ENCODE peak calls at places on chromosomes 5 and 9, in eight cellular contexts. One of them, this sample, is unnamed.

GRCh38 chr5:143828710-143829109 is 16.7 kb downstream of the HMHB1 start:
- DNase-seq in AG09309: no peak
- DNase-seq in WTC11: no peak
- DNase-seq in A549: no peak
- DNase-seq in brain microvascular endothelial cell: no peak
- DNase-seq in heart left ventricle: no peak
- DNase-seq in neural crest cell: no peak
- DNase-seq in OCI-LY7: no peak
- DNase-seq in this sample: no peak

GRCh38 chr5:64229163-64229774 is 63.6 kb downstream of the RNF180 start:
- DNase-seq in OCI-LY7: peak; percentile 43
- DNase-seq in A549: peak; percentile 33
- DNase-seq in WTC11: no peak
- DNase-seq in neural crest cell: no peak
- DNase-seq in heart left ventricle: no peak
- DNase-seq in brain microvascular endothelial cell: peak; percentile 7
- DNase-seq in AG09309: no peak
- DNase-seq in this sample: no peak

GRCh38 chr5:143061161-143061945 is 291.2 kb downstream of the ARHGAP26 start:
- DNase-seq in neural crest cell: no peak
- DNase-seq in AG09309: no peak
- DNase-seq in heart left ventricle: no peak
- DNase-seq in WTC11: no peak
- DNase-seq in A549: no peak
- DNase-seq in brain microvascular endothelial cell: no peak
- DNase-seq in OCI-LY7: no peak
- DNase-seq in this sample: no peak

GRCh38 chr9:6106576-6107339 is 91.3 kb upstream of the RANBP6 start:
- DNase-seq in OCI-LY7: peak; percentile 5
- DNase-seq in heart left ventricle: peak; percentile 35
- DNase-seq in A549: peak; percentile 55
- DNase-seq in brain microvascular endothelial cell: peak; percentile 12
- DNase-seq in neural crest cell: no peak
- DNase-seq in AG09309: no peak
- DNase-seq in WTC11: peak; percentile 21
- DNase-seq in this sample: no peak

GRCh38 chr5:14525397-14525796 is 56.2 kb upstream of the OTULINL start:
- DNase-seq in heart left ventricle: no peak
- DNase-seq in OCI-LY7: no peak
- DNase-seq in AG09309: no peak
- DNase-seq in WTC11: no peak
- DNase-seq in brain microvascular endothelial cell: no peak
- DNase-seq in A549: no peak
- DNase-seq in neural crest cell: no peak
- DNase-seq in this sample: no peak

GRCh38 chr5:160166069-160166972 is 47.1 kb upstream of the PWWP2A start:
- DNase-seq in AG09309: no peak
- DNase-seq in brain microvascular endothelial cell: no peak
- DNase-seq in OCI-LY7: no peak
- DNase-seq in WTC11: no peak
- DNase-seq in heart left ventricle: no peak
- DNase-seq in neural crest cell: no peak
- DNase-seq in A549: no peak
- DNase-seq in this sample: no peak

GRCh38 chr5:81785311-81785710 is 34.4 kb upstream of the SSBP2 start:
- DNase-seq in WTC11: no peak
- DNase-seq in neural crest cell: no peak
- DNase-seq in heart left ventricle: no peak
- DNase-seq in brain microvascular endothelial cell: no peak
- DNase-seq in A549: no peak
- DNase-seq in AG09309: no peak
- DNase-seq in OCI-LY7: no peak
- DNase-seq in this sample: no peak

GRCh38 chr5:80220268-80220897 is 35.5 kb downstream of the SERINC5 start:
- DNase-seq in OCI-LY7: no peak
- DNase-seq in brain microvascular endothelial cell: no peak
- DNase-seq in neural crest cell: no peak
- DNase-seq in A549: no peak
- DNase-seq in heart left ventricle: no peak
- DNase-seq in WTC11: no peak
- DNase-seq in AG09309: no peak
- DNase-seq in this sample: no peak

GRCh38 chr9:90007516-90008430 is 403.0 kb downstream of the GADD45G start:
- DNase-seq in A549: no peak
- DNase-seq in OCI-LY7: no peak
- DNase-seq in neural crest cell: no peak
- DNase-seq in WTC11: no peak
- DNase-seq in brain microvascular endothelial cell: peak; percentile 82
- DNase-seq in AG09309: peak; percentile 21
- DNase-seq in heart left ventricle: no peak
- DNase-seq in this sample: no peak

GRCh38 chr9:35962126-35962906 is 4.4 kb upstream of the OR2S2 start:
- DNase-seq in neural crest cell: no peak
- DNase-seq in WTC11: peak; percentile 29
- DNase-seq in heart left ventricle: peak; percentile 55
- DNase-seq in brain microvascular endothelial cell: peak; percentile 37
- DNase-seq in OCI-LY7: no peak
- DNase-seq in A549: no peak
- DNase-seq in AG09309: no peak
- DNase-seq in this sample: no peak

GRCh38 chr9:33148367-33149019 is 18.6 kb downstream of the B4GALT1 start:
- DNase-seq in neural crest cell: no peak
- DNase-seq in OCI-LY7: no peak
- DNase-seq in WTC11: no peak
- DNase-seq in AG09309: no peak
- DNase-seq in brain microvascular endothelial cell: no peak
- DNase-seq in A549: no peak
- DNase-seq in heart left ventricle: no peak
- DNase-seq in this sample: no peak

GRCh38 chr5:130541617-130542221 is 623.3 kb downstream of the HINT1 start:
- DNase-seq in WTC11: no peak
- DNase-seq in OCI-LY7: no peak
- DNase-seq in AG09309: no peak
- DNase-seq in brain microvascular endothelial cell: peak; percentile 78
- DNase-seq in A549: no peak
- DNase-seq in neural crest cell: no peak
- DNase-seq in heart left ventricle: no peak
- DNase-seq in this sample: no peak

GRCh38 chr5:132405646-132406045 is 36.1 kb downstream of the SLC22A5 start:
- DNase-seq in heart left ventricle: no peak
- DNase-seq in brain microvascular endothelial cell: no peak
- DNase-seq in WTC11: no peak
- DNase-seq in OCI-LY7: no peak
- DNase-seq in AG09309: no peak
- DNase-seq in neural crest cell: no peak
- DNase-seq in A549: no peak
- DNase-seq in this sample: no peak

GRCh38 chr5:6583049-6583880 is 49.6 kb downstream of the NSUN2 start:
- DNase-seq in OCI-LY7: no peak
- DNase-seq in AG09309: no peak
- DNase-seq in A549: peak; percentile 44
- DNase-seq in neural crest cell: peak; percentile 38
- DNase-seq in brain microvascular endothelial cell: no peak
- DNase-seq in heart left ventricle: peak; percentile 55
- DNase-seq in WTC11: peak; percentile 61
- DNase-seq in this sample: peak; percentile 51

GRCh38 chr9:127057970-127058644 is 64.3 kb downstream of the ANGPTL2 start:
- DNase-seq in OCI-LY7: no peak
- DNase-seq in WTC11: no peak
- DNase-seq in A549: no peak
- DNase-seq in AG09309: no peak
- DNase-seq in heart left ventricle: no peak
- DNase-seq in neural crest cell: no peak
- DNase-seq in brain microvascular endothelial cell: no peak
- DNase-seq in this sample: no peak

GRCh38 chr5:103929310-103930003 is 366.9 kb upstream of the NUDT12 start:
- DNase-seq in OCI-LY7: no peak
- DNase-seq in AG09309: no peak
- DNase-seq in WTC11: no peak
- DNase-seq in heart left ventricle: no peak
- DNase-seq in A549: no peak
- DNase-seq in brain microvascular endothelial cell: no peak
- DNase-seq in neural crest cell: no peak
- DNase-seq in this sample: no peak

GRCh38 chr9:91710148-91710547 is 239.9 kb downstream of the ROR2 start:
- DNase-seq in heart left ventricle: no peak
- DNase-seq in OCI-LY7: no peak
- DNase-seq in brain microvascular endothelial cell: no peak
- DNase-seq in neural crest cell: no peak
- DNase-seq in A549: no peak
- DNase-seq in AG09309: no peak
- DNase-seq in WTC11: no peak
- DNase-seq in this sample: no peak

GRCh38 chr9:27248702-27249101 is 48.2 kb downstream of the EQTN start:
- DNase-seq in OCI-LY7: no peak
- DNase-seq in AG09309: no peak
- DNase-seq in A549: no peak
- DNase-seq in brain microvascular endothelial cell: no peak
- DNase-seq in neural crest cell: no peak
- DNase-seq in heart left ventricle: no peak
- DNase-seq in WTC11: no peak
- DNase-seq in this sample: no peak

GRCh38 chr5:154077692-154078091 is 38.9 kb downstream of the MFAP3 start:
- DNase-seq in neural crest cell: no peak
- DNase-seq in OCI-LY7: no peak
- DNase-seq in brain microvascular endothelial cell: no peak
- DNase-seq in WTC11: no peak
- DNase-seq in heart left ventricle: peak; percentile 65
- DNase-seq in AG09309: no peak
- DNase-seq in A549: no peak
- DNase-seq in this sample: no peak

DNA sequence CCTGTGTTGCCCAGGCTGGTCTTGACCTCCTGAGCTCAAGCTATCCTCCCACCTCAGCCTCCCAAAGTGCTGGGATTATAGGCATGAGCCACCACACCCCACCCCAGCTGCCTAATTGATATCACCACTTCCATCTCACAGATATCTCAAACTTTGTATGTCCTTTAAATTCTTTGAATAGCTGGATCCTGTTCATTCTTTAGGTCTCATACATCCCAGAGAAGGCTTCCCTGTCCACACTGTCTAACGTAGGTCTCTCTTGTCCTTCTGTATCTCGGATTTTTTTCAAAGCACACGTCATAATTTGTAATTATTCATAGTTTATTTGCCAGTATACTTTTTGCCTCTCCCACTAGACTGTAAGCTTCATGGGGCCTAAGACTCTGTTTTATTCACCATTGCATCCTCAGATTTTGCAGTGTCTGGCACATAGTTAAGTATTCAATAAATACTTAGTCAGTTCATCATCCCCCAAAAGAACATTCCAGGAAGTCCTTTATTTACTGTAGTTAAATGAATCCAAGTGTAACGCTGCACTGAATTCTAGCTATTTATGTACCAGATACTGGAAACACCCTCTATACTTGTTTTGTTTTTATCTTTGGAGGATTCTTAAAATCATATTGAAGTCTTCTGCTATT is 10.5 kb downstream of the ARSK start:
- DNase-seq in A549: no peak
- DNase-seq in neural crest cell: no peak
- DNase-seq in heart left ventricle: no peak
- DNase-seq in AG09309: peak; percentile 17
- DNase-seq in WTC11: no peak
- DNase-seq in brain microvascular endothelial cell: no peak
- DNase-seq in OCI-LY7: no peak
- DNase-seq in this sample: no peak
- TF ChIP-seq CTCF in A549: no peak
- TF ChIP-seq CTCF in neural crest cell: no peak
- TF ChIP-seq CTCF in heart left ventricle: no peak
- TF ChIP-seq CTCF in AG09309: no peak
- TF ChIP-seq CTCF in WTC11: no peak
- TF ChIP-seq CTCF in brain microvascular endothelial cell: no peak
- TF ChIP-seq CTCF in OCI-LY7: no peak
- TF ChIP-seq CTCF in this sample: no peak

DNA sequence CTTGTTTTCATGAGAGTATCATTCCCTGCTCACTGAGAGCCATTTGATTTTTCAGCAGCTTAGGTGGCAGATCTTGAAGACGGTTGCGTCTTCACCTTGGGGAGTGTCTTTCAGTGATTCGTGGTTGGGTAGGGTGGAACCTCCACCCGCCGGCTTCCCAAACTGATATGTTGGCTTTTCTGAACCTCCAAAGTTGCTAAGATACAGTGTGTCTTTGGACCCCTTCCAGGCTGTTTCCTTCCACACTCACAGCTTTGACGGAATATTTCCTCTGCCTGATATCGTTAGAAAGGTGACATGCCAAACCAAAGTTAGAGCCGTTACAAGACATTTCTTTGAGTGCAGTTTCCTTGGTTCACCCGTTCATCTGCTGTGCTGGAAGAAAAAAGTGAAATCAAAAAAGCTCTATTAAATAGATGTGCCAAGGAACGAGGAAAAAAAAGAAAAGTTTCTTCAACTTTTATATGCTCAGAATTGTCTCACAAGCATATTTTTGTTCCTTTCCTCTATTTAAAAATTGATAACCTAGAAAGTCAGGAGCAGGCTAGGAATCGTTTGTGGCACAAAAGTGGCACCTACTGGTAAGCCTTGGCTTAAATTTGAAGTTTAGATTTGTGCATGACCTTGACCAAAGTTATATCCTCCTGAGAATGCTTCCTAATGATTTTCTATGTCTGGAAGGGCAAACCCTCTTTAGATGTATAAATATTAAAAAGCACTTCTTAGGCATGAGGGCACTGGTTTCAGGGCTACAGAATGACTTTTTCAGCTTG is 270.7 kb upstream of the WWC1 start:
- DNase-seq in OCI-LY7: no peak
- DNase-seq in heart left ventricle: no peak
- DNase-seq in A549: no peak
- DNase-seq in brain microvascular endothelial cell: no peak
- DNase-seq in neural crest cell: no peak
- DNase-seq in AG09309: no peak
- DNase-seq in WTC11: no peak
- DNase-seq in this sample: no peak
- TF ChIP-seq CTCF in OCI-LY7: no peak
- TF ChIP-seq CTCF in heart left ventricle: peak; percentile 34
- TF ChIP-seq CTCF in A549: peak; percentile 51
- TF ChIP-seq CTCF in brain microvascular endothelial cell: peak; percentile 42
- TF ChIP-seq CTCF in neural crest cell: peak; percentile 44
- TF ChIP-seq CTCF in AG09309: peak; percentile 41
- TF ChIP-seq CTCF in WTC11: no peak
- TF ChIP-seq CTCF in this sample: no peak

DNA sequence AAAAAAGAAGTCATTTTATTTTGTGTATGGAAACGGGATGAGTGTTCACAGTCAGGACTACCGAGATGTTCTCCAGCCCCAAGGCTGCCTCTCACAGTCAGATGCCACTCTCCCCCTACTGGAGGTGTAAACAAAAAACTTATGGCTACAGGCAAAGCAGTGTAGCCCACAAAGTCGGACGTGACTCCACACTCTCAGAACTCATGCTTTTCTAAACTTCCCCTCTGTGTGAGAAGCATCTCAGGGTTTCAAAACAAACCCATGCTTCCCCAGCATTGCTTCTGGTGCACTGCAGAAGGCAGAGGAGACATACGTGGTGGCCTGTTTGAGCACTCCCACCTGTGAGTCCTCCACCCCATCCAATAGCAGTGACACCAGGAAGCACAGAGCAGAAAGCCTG is 580.3 kb downstream of the BNC2 start:
- DNase-seq in heart left ventricle: no peak
- DNase-seq in OCI-LY7: no peak
- DNase-seq in AG09309: no peak
- DNase-seq in neural crest cell: no peak
- DNase-seq in brain microvascular endothelial cell: no peak
- DNase-seq in WTC11: no peak
- DNase-seq in A549: no peak
- DNase-seq in this sample: no peak
- TF ChIP-seq CTCF in heart left ventricle: no peak
- TF ChIP-seq CTCF in OCI-LY7: no peak
- TF ChIP-seq CTCF in AG09309: no peak
- TF ChIP-seq CTCF in neural crest cell: no peak
- TF ChIP-seq CTCF in brain microvascular endothelial cell: no peak
- TF ChIP-seq CTCF in WTC11: no peak
- TF ChIP-seq CTCF in A549: no peak
- TF ChIP-seq CTCF in this sample: no peak

GRCh38 chr9:21616082-21616778 is 134.1 kb upstream of the IFNE start:
- DNase-seq in AG09309: peak; percentile 93
- DNase-seq in heart left ventricle: no peak
- DNase-seq in neural crest cell: no peak
- DNase-seq in brain microvascular endothelial cell: peak; percentile 95
- DNase-seq in OCI-LY7: no peak
- DNase-seq in WTC11: no peak
- DNase-seq in A549: peak; percentile 69
- DNase-seq in this sample: no peak
- TF ChIP-seq CTCF in AG09309: no peak
- TF ChIP-seq CTCF in heart left ventricle: no peak
- TF ChIP-seq CTCF in neural crest cell: no peak
- TF ChIP-seq CTCF in brain microvascular endothelial cell: no peak
- TF ChIP-seq CTCF in OCI-LY7: no peak
- TF ChIP-seq CTCF in WTC11: no peak
- TF ChIP-seq CTCF in A549: no peak
- TF ChIP-seq CTCF in this sample: no peak

This sample was measured in mesothelial cell of epicardium.